ENCODE peak calls at places on chromosome 21, in ten cellular contexts. H, X, Y, W, K, S, N, O, G and U are unnamed samples.

GRCh38 chr21:34560021-34560420 is 48.0 kb upstream of the KCNE1 start:
- DNase-seq in K (no peak), S (no peak), W (no peak), G (no peak), H (no peak), Y (no peak), O (peak; percentile 15), X (no peak), N (no peak), U (no peak)

GRCh38 chr21:36735724-36736310 is 36.9 kb downstream of the SIM2 start:
- DNase-seq in H (no peak), Y (no peak), W (no peak), X (no peak), G (no peak), O (no peak), S (no peak), N (no peak), K (no peak), U (no peak)

GRCh38 chr21:45150630-45151265 is 76.4 kb downstream of the ADARB1 start:
- DNase-seq in S (no peak), G (no peak), N (no peak), H (no peak), X (no peak), K (no peak), W (no peak), Y (no peak), O (no peak), U (no peak)

GRCh38 chr21:15967661-15968060 is 237.9 kb downstream of the USP25 start:
- DNase-seq in O (peak; percentile 17), X (no peak), N (no peak), S (no peak), W (peak; percentile 18), Y (peak; percentile 53), H (no peak), K (no peak), G (peak; percentile 36), U (no peak)

GRCh38 chr21:41768371-41769042 is 1.7 kb upstream of the RIPK4 start:
- DNase-seq in O (peak; percentile 87), W (peak; percentile 76), G (peak; percentile 70), H (peak; percentile 37), K (no peak), N (peak; percentile 91), X (no peak), Y (peak; percentile 51), S (no peak), U (peak; percentile 77)

GRCh38 chr21:22231013-22231412 is 1232.8 kb downstream of the NCAM2 start:
- DNase-seq in K (no peak), W (no peak), X (no peak), Y (no peak), S (no peak), O (no peak), H (no peak), N (no peak), G (no peak), U (no peak)

GRCh38 chr21:24590261-24590660 is 1017.0 kb downstream of the MRPL39 start:
- DNase-seq in H (no peak), X (no peak), S (no peak), K (no peak), Y (no peak), W (no peak), G (no peak), O (no peak), N (no peak), U (no peak)

GRCh38 chr21:45494851-45495680 is 47.2 kb downstream of the SLC19A1 start:
- DNase-seq in N (no peak), G (no peak), K (peak; percentile 55), H (no peak), W (no peak), S (no peak), Y (no peak), X (no peak), O (no peak), U (no peak)

GRCh38 chr21:37044643-37045042 is 28.2 kb downstream of the PIGP start:
- DNase-seq in G (no peak), K (no peak), N (no peak), X (no peak), Y (no peak), S (no peak), O (no peak), W (no peak), H (no peak), U (no peak)

GRCh38 chr21:42695324-42696025 is 42.1 kb downstream of the PDE9A start:
- DNase-seq in X (no peak), O (peak; percentile 43), N (no peak), W (peak; percentile 17), Y (peak; percentile 20), H (no peak), G (no peak), K (no peak), S (no peak), U (no peak)

GRCh38 chr21:46081862-46082637 is 15.9 kb upstream of the COL6A2 start:
- DNase-seq in K (no peak), Y (no peak), W (no peak), O (no peak), H (no peak), G (no peak), N (no peak), X (no peak), S (no peak), U (no peak)

GRCh38 chr21:37374026-37374425 is 7.5 kb downstream of the DYRK1A start:
- DNase-seq in K (no peak), G (peak; percentile 37), N (no peak), W (no peak), S (no peak), H (no peak), X (no peak), Y (no peak), O (no peak), U (peak; percentile 54)

GRCh38 chr21:39022901-39023693 is 160.2 kb downstream of the PSMG1 start:
- DNase-seq in X (no peak), N (peak; percentile 54), H (no peak), Y (no peak), K (no peak), W (peak; percentile 18), S (no peak), O (no peak), G (no peak), U (no peak)

GRCh38 chr21:37797403-37797802 is 118.9 kb downstream of the KCNJ6 start:
- DNase-seq in O (no peak), N (no peak), H (no peak), K (no peak), Y (no peak), S (no peak), X (no peak), G (no peak), W (no peak), U (no peak)

GRCh38 chr21:21230672-21231071 is 232.5 kb downstream of the NCAM2 start:
- DNase-seq in X (no peak), N (no peak), G (no peak), K (no peak), H (no peak), W (peak; percentile 5), O (no peak), S (no peak), Y (no peak), U (no peak)

GRCh38 chr21:39180429-39181019 is 2.7 kb downstream of the PSMG1 start:
- DNase-seq in K (no peak), N (no peak), Y (no peak), H (no peak), O (no peak), S (no peak), W (no peak), G (peak; percentile 25), X (no peak), U (no peak)

GRCh38 chr21:38679531-38679930 is 126.2 kb upstream of the ETS2 start:
- DNase-seq in Y (peak; percentile 70), N (no peak), X (no peak), W (peak; percentile 46), S (no peak), G (peak; percentile 80), O (peak; percentile 39), H (no peak), K (no peak), U (no peak)

GRCh38 chr21:41764558-41765392 is 2.1 kb downstream of the RIPK4 start:
- DNase-seq in O (peak; percentile 61), H (no peak), S (no peak), W (no peak), Y (no peak), X (no peak), N (peak; percentile 76), K (no peak), G (no peak), U (no peak)

GRCh38 chr21:41428311-41428710 is 2.3 kb downstream of the MX1 start:
- DNase-seq in Y (no peak), N (no peak), X (no peak), G (no peak), K (no peak), W (no peak), S (no peak), O (no peak), H (no peak), U (no peak)

GRCh38 chr21:42474043-42474831 is 21.8 kb downstream of the RSPH1 start:
- DNase-seq in O (peak; percentile 84), H (no peak), X (no peak), Y (peak; percentile 13), N (peak; percentile 74), W (no peak), G (no peak), K (peak; percentile 50), S (no peak), U (peak; percentile 57)

GRCh38 chr21:14270631-14271030 is 54.7 kb downstream of the RBM11 start:
- DNase-seq in W (no peak), G (no peak), N (no peak), X (no peak), S (no peak), Y (no peak), K (no peak), H (no peak), O (no peak), U (no peak)

GRCh38 chr21:43588957-43589356 is 70.3 kb downstream of the HSF2BP start:
- DNase-seq in X (no peak), H (no peak), N (no peak), S (no peak), W (no peak), G (no peak), K (no peak), O (no peak), Y (no peak), U (no peak)